ENCODE peak calls at places on chromosomes 6 and 20, in seven cellular contexts. L is hypothalamus; R is natural killer cell; W is adipocyte; X is activated gamma-delta T cell treated with Interleukin-2 at 50 U/mL for 16 hours; S is naive thymus-derived CD4-positive, alpha-beta T cell; O is HL-60. Q is an unnamed sample.

GRCh38 chr6:104789770-104790190 is 69.9 kb downstream of the HACE1 start:
- DNase-seq in L (no peak), W (peak; percentile 73), S (peak; percentile 44), O (peak; percentile 20), R (no peak), X (no peak), Q (no peak)

GRCh38 chr6:31578461-31579118 is 3.2 kb downstream of the TNF start:
- DNase-seq in X (no peak), S (no peak), O (no peak), W (no peak), R (no peak), L (no peak), Q (no peak)

GRCh38 chr6:94510877-94511276 is 1066.5 kb upstream of the MANEA start:
- DNase-seq in X (no peak), L (no peak), O (no peak), W (no peak), S (no peak), R (no peak), Q (no peak)

GRCh38 chr6:45851001-45851400 is 164.7 kb downstream of the CLIC5 start:
- DNase-seq in X (no peak), S (no peak), O (no peak), R (no peak), W (no peak), L (no peak), Q (no peak)

GRCh38 chr20:5845686-5846651 is 95.8 kb downstream of the SHLD1 start:
- DNase-seq in X (no peak), O (no peak), W (peak; percentile 66), R (no peak), S (no peak), L (no peak), Q (no peak)

GRCh38 chr6:169982461-169983386 is 231.3 kb downstream of the ERMARD start:
- DNase-seq in O (no peak), L (no peak), S (no peak), W (no peak), R (no peak), X (no peak), Q (no peak)

GRCh38 chr20:37564388-37565133 is 36.9 kb upstream of the BLCAP start:
- DNase-seq in S (peak; percentile 35), R (peak; percentile 35), X (no peak), O (no peak), W (peak; percentile 77), L (no peak), Q (peak; percentile 59)

GRCh38 chr20:11902264-11902663 is 15.4 kb upstream of the BTBD3 start:
- DNase-seq in O (no peak), L (no peak), S (no peak), W (peak; percentile 23), R (no peak), X (no peak), Q (no peak)

GRCh38 chr20:6595704-6596103 is 171.8 kb upstream of the BMP2 start:
- DNase-seq in S (no peak), R (no peak), W (no peak), L (no peak), X (no peak), O (no peak), Q (no peak)

GRCh38 chr6:514396-514973 is 122.9 kb downstream of the IRF4 start:
- DNase-seq in X (no peak), L (no peak), O (no peak), R (no peak), W (no peak), S (no peak), Q (no peak)

GRCh38 chr6:138211048-138211581 is 7.2 kb downstream of the PBOV1 start:
- DNase-seq in X (no peak), S (no peak), O (no peak), W (no peak), R (no peak), L (no peak), Q (peak; percentile 60)

Q was measured in head of caudate nucleus.